ENCODE peak calls at places on chromosome 1, in four cellular contexts. R is activated T-helper 1 cell treated with Interleukin-2 at 50 U/mL for 16 hours; W is CD8-positive, alpha-beta memory T cell; P is retina. S is an unnamed sample.

GRCh38 chr1:42953182-42954180 is 5.2 kb downstream of the SLC2A1 start:
- DNase-seq in W (no peak), P (peak; percentile 36), R (no peak), S (no peak)

GRCh38 chr1:45172015-45172414 is 34.4 kb downstream of the ZSWIM5 start:
- DNase-seq in R (no peak), P (no peak), W (no peak), S (no peak)

GRCh38 chr1:114458208-114458777 is 52.7 kb downstream of the TRIM33 start:
- DNase-seq in R (no peak), P (no peak), W (no peak), S (no peak)

GRCh38 chr1:167563579-167564246 is 10.2 kb upstream of the CREG1 start:
- DNase-seq in R (no peak), P (no peak), W (no peak), S (no peak)

GRCh38 chr1:6200188-6200809 is 904 bp upstream of the RPL22 start:
- DNase-seq in P (no peak), R (no peak), W (no peak), S (no peak)

GRCh38 chr1:201500670-201501120 is 6.2 kb downstream of the CSRP1 start:
- DNase-seq in P (no peak), W (no peak), R (no peak), S (no peak)

GRCh38 chr1:218480691-218481099 is 135.6 kb downstream of the TGFB2 start:
- DNase-seq in W (no peak), R (no peak), P (no peak), S (no peak)

GRCh38 chr1:235864965-235865525 is 1.7 kb downstream of the LYST start:
- DNase-seq in P (no peak), W (no peak), R (no peak), S (no peak)

GRCh38 chr1:36154765-36155559 is 998 bp upstream of the MAP7D1 start:
- DNase-seq in P (no peak), R (no peak), W (no peak), S (no peak)

GRCh38 chr1:21287905-21288514 is 2.3 kb downstream of the ECE1 start:
- DNase-seq in W (no peak), P (no peak), R (no peak), S (no peak)

GRCh38 chr1:53206735-53207379 is 10.2 kb downstream of the CPT2 start:
- DNase-seq in P (no peak), W (no peak), R (no peak), S (no peak)

GRCh38 chr1:161128591-161129420 is 3.7 kb downstream of the DEDD start:
- DNase-seq in R (no peak), P (no peak), W (no peak), S (no peak)

GRCh38 chr1:206467915-206468314 is 2.4 kb upstream of the IKBKE start:
- DNase-seq in W (no peak), P (no peak), R (no peak), S (no peak)

GRCh38 chr1:93516164-93516563 is 68.2 kb downstream of the FNBP1L start:
- DNase-seq in R (no peak), W (no peak), P (no peak), S (no peak)

GRCh38 chr1:109482796-109483638 is 688 bp upstream of the ATXN7L2 start:
- DNase-seq in P (peak; percentile 93), W (no peak), R (peak; percentile 26), S (peak; percentile 64)

GRCh38 chr1:25774921-25775774 is 24.8 kb upstream of the SELENON start:
- DNase-seq in P (peak; percentile 66), R (peak; percentile 66), W (peak; percentile 90), S (peak; percentile 97)

GRCh38 chr1:111633736-111634135 is 14.1 kb downstream of the RAP1A start:
- DNase-seq in W (no peak), P (no peak), R (no peak), S (no peak)

GRCh38 chr1:109048335-109048734 is 6.4 kb upstream of the WDR47 start:
- DNase-seq in P (no peak), R (no peak), W (no peak), S (no peak)

GRCh38 chr1:221089273-221089672 is 210.0 kb downstream of the HLX start:
- DNase-seq in W (no peak), P (no peak), R (no peak), S (no peak)

GRCh38 chr1:26921462-26922200 is at the start of gene NUDC:
- DNase-seq in W (peak; percentile 95), P (peak; percentile 95), R (peak; percentile 92), S (peak; percentile 96)

GRCh38 chr1:56577859-56578663 is 1.3 kb downstream of the PLPP3 start:
- DNase-seq in W (no peak), P (peak; percentile 84), R (no peak), S (no peak)

GRCh38 chr1:113456967-113457366 is 66.7 kb downstream of the MAGI3 start:
- DNase-seq in P (no peak), R (no peak), W (no peak), S (no peak)

GRCh38 chr1:171664976-171665375 is 12.5 kb upstream of the MYOC start:
- DNase-seq in R (no peak), P (no peak), W (no peak), S (no peak)

GRCh38 chr1:4353090-4353856 is 301.1 kb upstream of the AJAP1 start:
- DNase-seq in W (no peak), P (no peak), R (no peak), S (no peak)

GRCh38 chr1:198771562-198772153 is 132.8 kb downstream of the PTPRC start:
- DNase-seq in R (no peak), W (no peak), P (peak; percentile 46), S (no peak)

GRCh38 chr1:103460496-103460895 is 65.0 kb upstream of the RNPC3 start:
- DNase-seq in P (peak; percentile 72), W (no peak), R (no peak), S (no peak)

GRCh38 chr1:180415985-180416633 is 86.3 kb downstream of the ACBD6 start:
- DNase-seq in W (no peak), R (no peak), P (no peak), S (no peak)

GRCh38 chr1:182211364-182211763 is 149.9 kb upstream of the ZNF648 start:
- DNase-seq in R (no peak), P (no peak), W (no peak), S (no peak)

GRCh38 chr1:245550702-245551008 is 395.9 kb downstream of the KIF26B start:
- DNase-seq in R (no peak), W (no peak), P (no peak), S (no peak)

GRCh38 chr1:238672262-238672661 is 714.1 kb upstream of the CHRM3 start:
- DNase-seq in W (no peak), P (no peak), R (no peak), S (no peak)

GRCh38 chr1:160494620-160495019 is 28.4 kb downstream of the SLAMF6 start:
- DNase-seq in P (no peak), R (no peak), W (no peak), S (no peak)

GRCh38 chr1:44670751-44671640 is 3.3 kb downstream of the TMEM53 start:
- DNase-seq in P (no peak), R (no peak), W (no peak), S (no peak)

GRCh38 chr1:202010042-202011015 is at the start of gene ELF3:
- DNase-seq in W (no peak), P (peak; percentile 46), R (no peak), S (no peak)

GRCh38 chr1:115411388-115412063 is 73.5 kb upstream of the NGF start:
- DNase-seq in P (no peak), R (no peak), W (no peak), S (no peak)

GRCh38 chr1:91891969-91892368 is 6.0 kb upstream of the TGFBR3 start:
- DNase-seq in R (no peak), P (no peak), W (peak; percentile 16), S (no peak)

GRCh38 chr1:202251424-202252256 is 58.0 kb downstream of the LGR6 start:
- DNase-seq in P (no peak), R (no peak), W (no peak), S (no peak)

GRCh38 chr1:10378071-10378841 is 20.6 kb upstream of the PGD start:
- DNase-seq in W (no peak), R (no peak), P (no peak), S (no peak)

GRCh38 chr1:231053493-231054162 is 13.6 kb upstream of the FAM89A start:
- DNase-seq in W (no peak), P (peak; percentile 32), R (no peak), S (no peak)